ENCODE peak calls at places on chromosomes 16 and 17, in six cellular contexts. One of them, this sample, is unnamed.

GRCh38 chr17:55546481-55546880 is 35.2 kb upstream of the SMIM36 start:
- DNase-seq in GM12865: no peak
- DNase-seq in cardiac fibroblast: no peak
- DNase-seq in dorsolateral prefrontal cortex: no peak
- DNase-seq in fibroblast of mammary gland: no peak
- DNase-seq in stomach: no peak
- DNase-seq in this sample: no peak

GRCh38 chr16:4293822-4294457 is 21.1 kb upstream of the TFAP4 start:
- DNase-seq in cardiac fibroblast: peak
- DNase-seq in fibroblast of mammary gland: peak
- DNase-seq in GM12865: no peak
- DNase-seq in stomach: peak
- DNase-seq in dorsolateral prefrontal cortex: no peak
- DNase-seq in this sample: no peak

GRCh38 chr17:72219136-72219823 is 98.5 kb downstream of the SOX9 start:
- DNase-seq in GM12865: no peak
- DNase-seq in cardiac fibroblast: no peak
- DNase-seq in dorsolateral prefrontal cortex: no peak
- DNase-seq in fibroblast of mammary gland: no peak
- DNase-seq in stomach: no peak
- DNase-seq in this sample: no peak

GRCh38 chr16:81612351-81613170 is 166.5 kb upstream of the PLCG2 start:
- DNase-seq in fibroblast of mammary gland: no peak
- DNase-seq in dorsolateral prefrontal cortex: no peak
- DNase-seq in GM12865: no peak
- DNase-seq in stomach: no peak
- DNase-seq in cardiac fibroblast: peak
- DNase-seq in this sample: no peak

GRCh38 chr16:72066747-72067146 is 3.7 kb downstream of the HPR start:
- DNase-seq in dorsolateral prefrontal cortex: no peak
- DNase-seq in fibroblast of mammary gland: peak
- DNase-seq in stomach: no peak
- DNase-seq in GM12865: peak
- DNase-seq in cardiac fibroblast: peak
- DNase-seq in this sample: no peak

GRCh38 chr16:55189975-55190636 is 133.9 kb upstream of the IRX6 start:
- DNase-seq in dorsolateral prefrontal cortex: no peak
- DNase-seq in GM12865: no peak
- DNase-seq in cardiac fibroblast: no peak
- DNase-seq in fibroblast of mammary gland: no peak
- DNase-seq in stomach: no peak
- DNase-seq in this sample: no peak

GRCh38 chr16:78213751-78214150 is 114.3 kb downstream of the WWOX start:
- DNase-seq in cardiac fibroblast: no peak
- DNase-seq in dorsolateral prefrontal cortex: no peak
- DNase-seq in fibroblast of mammary gland: no peak
- DNase-seq in stomach: no peak
- DNase-seq in GM12865: no peak
- DNase-seq in this sample: no peak

GRCh38 chr17:66025551-66025950 is 166.4 kb downstream of the CEP112 start:
- DNase-seq in dorsolateral prefrontal cortex: no peak
- DNase-seq in GM12865: no peak
- DNase-seq in stomach: no peak
- DNase-seq in fibroblast of mammary gland: peak
- DNase-seq in cardiac fibroblast: peak
- DNase-seq in this sample: peak

GRCh38 chr17:6796887-6797490 is 21.0 kb downstream of the FBXO39 start:
- DNase-seq in stomach: no peak
- DNase-seq in GM12865: no peak
- DNase-seq in dorsolateral prefrontal cortex: no peak
- DNase-seq in cardiac fibroblast: peak
- DNase-seq in fibroblast of mammary gland: peak
- DNase-seq in this sample: no peak

GRCh38 chr16:35525979-35526590 is 2066.7 kb downstream of the TP53TG3F start:
- DNase-seq in stomach: no peak
- DNase-seq in cardiac fibroblast: no peak
- DNase-seq in dorsolateral prefrontal cortex: no peak
- DNase-seq in GM12865: no peak
- DNase-seq in fibroblast of mammary gland: no peak
- DNase-seq in this sample: no peak

GRCh38 chr16:11597268-11597690 is 10.6 kb upstream of the LITAF start:
- DNase-seq in cardiac fibroblast: no peak
- DNase-seq in fibroblast of mammary gland: no peak
- DNase-seq in dorsolateral prefrontal cortex: no peak
- DNase-seq in stomach: no peak
- DNase-seq in GM12865: no peak
- DNase-seq in this sample: no peak

GRCh38 chr17:54404259-54404658 is 496.4 kb upstream of the TOM1L1 start:
- DNase-seq in cardiac fibroblast: no peak
- DNase-seq in dorsolateral prefrontal cortex: no peak
- DNase-seq in stomach: no peak
- DNase-seq in GM12865: no peak
- DNase-seq in fibroblast of mammary gland: no peak
- DNase-seq in this sample: no peak

GRCh38 chr17:14359251-14359939 is 58.5 kb downstream of the HS3ST3B1 start:
- DNase-seq in stomach: no peak
- DNase-seq in GM12865: peak
- DNase-seq in dorsolateral prefrontal cortex: no peak
- DNase-seq in fibroblast of mammary gland: no peak
- DNase-seq in cardiac fibroblast: no peak
- DNase-seq in this sample: no peak

GRCh38 chr16:88379694-88380040 is 3.1 kb upstream of the ZNF469 start:
- DNase-seq in stomach: no peak
- DNase-seq in GM12865: no peak
- DNase-seq in fibroblast of mammary gland: no peak
- DNase-seq in cardiac fibroblast: no peak
- DNase-seq in dorsolateral prefrontal cortex: no peak
- DNase-seq in this sample: no peak

GRCh38 chr17:31067699-31068184 is 27.0 kb upstream of the NF1 start:
- DNase-seq in fibroblast of mammary gland: peak
- DNase-seq in GM12865: no peak
- DNase-seq in dorsolateral prefrontal cortex: no peak
- DNase-seq in cardiac fibroblast: peak
- DNase-seq in stomach: no peak
- DNase-seq in this sample: no peak

GRCh38 chr17:57033296-57033695 is 51.8 kb upstream of the AKAP1 start:
- DNase-seq in GM12865: no peak
- DNase-seq in stomach: peak
- DNase-seq in cardiac fibroblast: peak
- DNase-seq in fibroblast of mammary gland: no peak
- DNase-seq in dorsolateral prefrontal cortex: no peak
- DNase-seq in this sample: no peak

GRCh38 chr17:13266596-13266995 is 248.8 kb upstream of the ELAC2 start:
- DNase-seq in GM12865: no peak
- DNase-seq in fibroblast of mammary gland: peak
- DNase-seq in cardiac fibroblast: peak
- DNase-seq in stomach: no peak
- DNase-seq in dorsolateral prefrontal cortex: no peak
- DNase-seq in this sample: peak

GRCh38 chr17:31249742-31250141 is 47.3 kb downstream of the OMG start:
- DNase-seq in dorsolateral prefrontal cortex: no peak
- DNase-seq in cardiac fibroblast: no peak
- DNase-seq in GM12865: no peak
- DNase-seq in fibroblast of mammary gland: no peak
- DNase-seq in stomach: no peak
- DNase-seq in this sample: no peak

GRCh38 chr16:28175715-28176114 is 36.0 kb downstream of the XPO6 start:
- DNase-seq in GM12865: no peak
- DNase-seq in stomach: no peak
- DNase-seq in cardiac fibroblast: no peak
- DNase-seq in fibroblast of mammary gland: no peak
- DNase-seq in dorsolateral prefrontal cortex: no peak
- DNase-seq in this sample: no peak

GRCh38 chr17:82787081-82787848 is 35.4 kb downstream of the TBCD start:
- DNase-seq in fibroblast of mammary gland: peak
- DNase-seq in cardiac fibroblast: no peak
- DNase-seq in stomach: no peak
- DNase-seq in dorsolateral prefrontal cortex: peak
- DNase-seq in GM12865: peak
- DNase-seq in this sample: no peak

GRCh38 chr17:32385971-32386370 is 36.0 kb downstream of the ZNF207 start:
- DNase-seq in stomach: no peak
- DNase-seq in fibroblast of mammary gland: no peak
- DNase-seq in GM12865: no peak
- DNase-seq in cardiac fibroblast: no peak
- DNase-seq in dorsolateral prefrontal cortex: no peak
- DNase-seq in this sample: no peak

GRCh38 chr17:75088902-75089417 is 1.2 kb downstream of the SLC16A5 start:
- DNase-seq in cardiac fibroblast: peak
- DNase-seq in fibroblast of mammary gland: peak
- DNase-seq in GM12865: no peak
- DNase-seq in stomach: peak
- DNase-seq in dorsolateral prefrontal cortex: no peak
- DNase-seq in this sample: no peak

GRCh38 chr17:46780003-46780373 is 38.5 kb downstream of the WNT3 start:
- DNase-seq in dorsolateral prefrontal cortex: no peak
- DNase-seq in GM12865: no peak
- DNase-seq in cardiac fibroblast: no peak
- DNase-seq in stomach: no peak
- DNase-seq in fibroblast of mammary gland: no peak
- DNase-seq in this sample: no peak

DNA sequence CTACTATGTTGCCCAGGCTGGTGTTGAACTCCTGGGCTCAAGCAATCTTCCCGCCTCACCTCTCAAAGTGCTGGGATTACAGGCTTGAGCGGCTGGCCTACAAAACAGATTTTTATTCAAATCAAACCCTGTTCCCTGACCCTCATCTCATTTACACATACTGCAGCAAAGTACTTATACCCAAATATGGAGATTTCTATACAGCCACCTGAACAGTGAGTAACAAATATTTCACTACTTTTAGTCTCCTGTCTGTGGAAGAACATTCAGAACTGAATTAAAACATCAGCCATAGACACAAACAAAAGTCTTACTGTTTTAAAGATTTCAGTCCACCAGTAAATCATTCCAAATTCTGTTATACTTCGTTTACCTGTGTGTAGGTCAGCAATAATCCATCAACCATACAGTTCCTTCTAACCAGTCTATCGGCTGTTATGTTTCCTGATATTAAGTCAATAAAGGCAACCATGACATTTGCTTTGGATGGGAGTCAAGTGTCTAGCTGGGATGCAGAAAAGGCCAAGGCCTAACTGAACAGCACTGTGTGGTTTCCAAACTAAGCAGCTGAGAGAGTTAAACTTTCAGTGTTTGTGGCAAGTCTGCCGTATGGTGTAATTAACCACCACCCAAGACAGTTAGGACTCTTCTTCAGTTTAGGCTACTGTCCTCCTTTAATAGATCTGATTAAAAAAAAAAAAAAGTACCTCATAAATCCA is 22.3 kb downstream of the ERN1 start:
- DNase-seq in cardiac fibroblast: no peak
- DNase-seq in dorsolateral prefrontal cortex: no peak
- DNase-seq in GM12865: peak
- DNase-seq in stomach: no peak
- DNase-seq in fibroblast of mammary gland: no peak
- DNase-seq in this sample: no peak
- TF ChIP-seq CTCF in cardiac fibroblast: no peak
- TF ChIP-seq CTCF in dorsolateral prefrontal cortex: no peak
- TF ChIP-seq CTCF in GM12865: no peak
- TF ChIP-seq CTCF in stomach: no peak
- TF ChIP-seq CTCF in fibroblast of mammary gland: no peak
- TF ChIP-seq CTCF in this sample: no peak

DNA sequence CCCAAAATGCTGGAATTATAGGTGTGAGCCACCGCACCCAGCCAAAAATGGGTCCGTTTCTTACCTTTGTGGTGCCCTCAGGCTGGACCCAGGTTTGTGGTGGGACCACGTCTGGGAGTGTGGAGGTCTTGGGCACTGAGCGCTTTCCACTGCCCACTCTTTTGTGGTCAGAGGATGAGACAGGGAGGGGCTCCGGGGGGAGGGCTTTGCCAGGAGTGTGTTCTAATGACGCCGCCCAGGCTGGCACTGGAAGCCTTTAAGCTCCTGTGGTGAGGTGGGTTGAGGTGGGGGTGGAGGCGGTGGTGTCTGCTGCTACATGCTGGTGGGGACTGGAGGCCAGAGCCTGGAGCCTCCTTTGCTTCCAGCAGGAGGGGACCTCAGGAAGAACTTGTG is 12.8 kb upstream of the ADCY7 start:
- DNase-seq in GM12865: no peak
- DNase-seq in stomach: no peak
- DNase-seq in cardiac fibroblast: no peak
- DNase-seq in fibroblast of mammary gland: no peak
- DNase-seq in dorsolateral prefrontal cortex: no peak
- DNase-seq in this sample: no peak
- TF ChIP-seq CTCF in GM12865: no peak
- TF ChIP-seq CTCF in stomach: no peak
- TF ChIP-seq CTCF in cardiac fibroblast: no peak
- TF ChIP-seq CTCF in fibroblast of mammary gland: no peak
- TF ChIP-seq CTCF in dorsolateral prefrontal cortex: no peak
- TF ChIP-seq CTCF in this sample: no peak

DNA sequence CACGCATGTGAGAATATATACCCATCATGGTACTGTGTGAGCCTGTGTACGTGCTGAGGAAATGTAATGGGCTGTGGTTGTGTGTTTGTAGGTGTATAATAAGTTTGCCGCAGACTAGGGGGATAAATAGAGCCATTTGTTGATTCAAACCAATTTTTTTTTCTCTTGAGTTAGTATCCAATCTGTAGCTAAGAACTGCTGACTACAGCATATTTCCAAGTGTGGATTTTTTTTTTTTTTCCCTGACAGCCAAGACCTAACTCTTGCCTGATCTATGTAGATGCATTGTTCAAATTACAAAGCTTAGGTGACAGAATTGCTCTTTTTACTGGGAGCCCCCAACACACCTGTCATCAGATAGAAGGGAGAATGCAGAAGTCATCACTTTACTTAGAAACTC is 62.3 kb downstream of the RBFOX1 start:
- DNase-seq in dorsolateral prefrontal cortex: no peak
- DNase-seq in GM12865: no peak
- DNase-seq in cardiac fibroblast: no peak
- DNase-seq in stomach: no peak
- DNase-seq in fibroblast of mammary gland: no peak
- DNase-seq in this sample: no peak
- TF ChIP-seq CTCF in dorsolateral prefrontal cortex: no peak
- TF ChIP-seq CTCF in GM12865: no peak
- TF ChIP-seq CTCF in cardiac fibroblast: no peak
- TF ChIP-seq CTCF in stomach: no peak
- TF ChIP-seq CTCF in fibroblast of mammary gland: no peak
- TF ChIP-seq CTCF in this sample: no peak

GRCh38 chr17:41689497-41690299 is 1.0 kb downstream of the EIF1 start:
- DNase-seq in stomach: no peak
- DNase-seq in dorsolateral prefrontal cortex: no peak
- DNase-seq in GM12865: peak
- DNase-seq in cardiac fibroblast: peak
- DNase-seq in fibroblast of mammary gland: peak
- DNase-seq in this sample: no peak

GRCh38 chr17:41688641-41689496 is at the start of gene EIF1:
- DNase-seq in GM12865: peak
- DNase-seq in cardiac fibroblast: peak
- DNase-seq in dorsolateral prefrontal cortex: peak
- DNase-seq in fibroblast of mammary gland: peak
- DNase-seq in stomach: peak
- DNase-seq in this sample: peak

GRCh38 chr17:41690497-41690896 is 1.8 kb downstream of the EIF1 start:
- DNase-seq in stomach: no peak
- DNase-seq in dorsolateral prefrontal cortex: no peak
- DNase-seq in fibroblast of mammary gland: no peak
- DNase-seq in GM12865: no peak
- DNase-seq in cardiac fibroblast: no peak
- DNase-seq in this sample: no peak

GRCh38 chr17:41691031-41691777 is 2.5 kb downstream of the EIF1 start:
- DNase-seq in fibroblast of mammary gland: no peak
- DNase-seq in stomach: no peak
- DNase-seq in cardiac fibroblast: peak
- DNase-seq in dorsolateral prefrontal cortex: no peak
- DNase-seq in GM12865: no peak
- DNase-seq in this sample: no peak

GRCh38 chr17:41687828-41688640 is 651 bp upstream of the EIF1 start:
- DNase-seq in cardiac fibroblast: no peak
- DNase-seq in GM12865: peak
- DNase-seq in stomach: peak
- DNase-seq in dorsolateral prefrontal cortex: peak
- DNase-seq in fibroblast of mammary gland: no peak
- DNase-seq in this sample: no peak
- TF ChIP-seq CTCF in cardiac fibroblast: no peak
- TF ChIP-seq CTCF in GM12865: peak
- TF ChIP-seq CTCF in stomach: peak
- TF ChIP-seq CTCF in dorsolateral prefrontal cortex: peak
- TF ChIP-seq CTCF in fibroblast of mammary gland: peak
- TF ChIP-seq CTCF in this sample: peak

This sample was measured in AG04449.